ENCODE peak calls at places on chromosomes 4 and X, in six cellular contexts. X, O, A, N, D and J are unnamed samples.

GRCh38 chr4:40348000-40348399 is 12.9 kb downstream of the CHRNA9 start:
- DNase-seq in X (no peak), O (no peak), A (no peak), N (no peak), D (no peak), J (no peak)

GRCh38 chrX:106323357-106323756 is 155.3 kb downstream of the PWWP3B start:
- DNase-seq in X (no peak), O (no peak), A (no peak), N (no peak), D (no peak), J (no peak)

GRCh38 chrX:134836497-134836968 is 154.3 kb upstream of the SMIM10 start:
- DNase-seq in X (no peak), O (no peak), A (no peak), N (no peak), D (no peak), J (peak; percentile 47)

GRCh38 chr4:103008875-103009729 is 10.4 kb downstream of the SLC9B1 start:
- DNase-seq in X (peak; percentile 25), O (no peak), A (no peak), N (no peak), D (peak; percentile 16), J (peak; percentile 25)

GRCh38 chr4:11585506-11585905 is 156.8 kb upstream of the HS3ST1 start:
- DNase-seq in X (peak; percentile 64), O (no peak), A (no peak), N (no peak), D (peak; percentile 65), J (peak; percentile 47)

GRCh38 chr4:47213971-47214370 is 182.6 kb downstream of the GABRB1 start:
- DNase-seq in X (no peak), O (no peak), A (no peak), N (no peak), D (no peak), J (peak; percentile 30)

GRCh38 chrX:152072236-152072635 is 66.1 kb downstream of the MAGEA10 start:
- DNase-seq in X (no peak), O (no peak), A (no peak), N (no peak), D (no peak), J (peak; percentile 36)

GRCh38 chr4:48275247-48275646 is 5.6 kb upstream of the TEC start:
- DNase-seq in X (no peak), O (no peak), A (peak; percentile 54), N (no peak), D (no peak), J (peak; percentile 5)

GRCh38 chr4:184238072-184238743 is 20.5 kb upstream of the ENPP6 start:
- DNase-seq in X (no peak), O (no peak), A (no peak), N (no peak), D (no peak), J (no peak)

GRCh38 chr4:5921074-5921473 is 28.2 kb upstream of the CRMP1 start:
- DNase-seq in X (no peak), O (no peak), A (peak; percentile 26), N (no peak), D (no peak), J (no peak)

GRCh38 chrX:11533211-11533651 is 132.5 kb downstream of the ARHGAP6 start:
- DNase-seq in X (peak; percentile 60), O (no peak), A (no peak), N (no peak), D (no peak), J (no peak)

GRCh38 chr4:104896623-104897296 is 249.9 kb upstream of the TET2 start:
- DNase-seq in X (no peak), O (no peak), A (no peak), N (no peak), D (no peak), J (no peak)

GRCh38 chrX:134949271-134949670 is 41.5 kb upstream of the SMIM10 start:
- DNase-seq in X (no peak), O (no peak), A (no peak), N (no peak), D (no peak), J (peak; percentile 2)

GRCh38 chrX:110210417-110211139 is 107.3 kb downstream of the AMMECR1 start:
- DNase-seq in X (peak; percentile 15), O (no peak), A (no peak), N (no peak), D (no peak), J (no peak)

GRCh38 chrX:10579018-10579752 is 41.2 kb downstream of the MID1 start:
- DNase-seq in X (no peak), O (no peak), A (no peak), N (no peak), D (no peak), J (peak; percentile 39)

GRCh38 chr4:77031544-77031943 is 44.2 kb downstream of the CCNI start:
- DNase-seq in X (no peak), O (no peak), A (no peak), N (no peak), D (no peak), J (no peak)

GRCh38 chr4:101033986-101034385 is 313.3 kb downstream of the PPP3CA start:
- DNase-seq in X (no peak), O (no peak), A (peak; percentile 72), N (no peak), D (no peak), J (no peak)

GRCh38 chr4:55337944-55338343 is 8.1 kb upstream of the SRD5A3 start:
- DNase-seq in X (no peak), O (no peak), A (no peak), N (no peak), D (no peak), J (no peak)

GRCh38 chrX:40580537-40581332 is at the start of gene ATP6AP2:
- DNase-seq in X (peak; percentile 88), O (peak; percentile 83), A (peak; percentile 99), N (peak; percentile 83), D (peak; percentile 94), J (peak; percentile 92)

GRCh38 chrX:152637649-152638442 is at the start of gene GABRQ:
- DNase-seq in X (peak; percentile 85), O (no peak), A (peak; percentile 94), N (peak; percentile 86), D (no peak), J (no peak)

GRCh38 chrX:70755850-70756249 is 152.7 kb downstream of the TEX11 start:
- DNase-seq in X (no peak), O (peak; percentile 43), A (peak; percentile 85), N (no peak), D (no peak), J (no peak)

GRCh38 chrX:152895121-152895520 is 2.7 kb upstream of the ZNF185 start:
- DNase-seq in X (no peak), O (no peak), A (peak; percentile 44), N (no peak), D (no peak), J (no peak)

GRCh38 chr4:85929926-85930325 is 429.9 kb downstream of the MAPK10 start:
- DNase-seq in X (no peak), O (no peak), A (peak; percentile 65), N (peak; percentile 40), D (no peak), J (peak; percentile 35)

GRCh38 chr4:2263701-2264321 is 1.9 kb upstream of the MXD4 start:
- DNase-seq in X (peak; percentile 8), O (no peak), A (no peak), N (peak; percentile 12), D (no peak), J (no peak)

GRCh38 chr4:48079972-48080391 is 54.1 kb downstream of the TXK start:
- DNase-seq in X (no peak), O (no peak), A (no peak), N (no peak), D (no peak), J (peak; percentile 45)

GRCh38 chr4:172953896-172954568 is 214.6 kb upstream of the GALNT7 start:
- DNase-seq in X (no peak), O (no peak), A (no peak), N (no peak), D (no peak), J (no peak)